ENCODE peak calls at places on chromosomes 5 and 9, in five cellular contexts. Q is stimulated activated CD4-positive, alpha-beta T cell treated with anti-CD3 and anti-CD28 coated beads, Interleukin-1b, Interleukin-23, amount 100 ng/mL, for 24 hours; U is NCI-H460; R is activated T-helper 1 cell treated with Interleukin-2 at 50 U/mL for 16 hours; N is effector memory CD4-positive, alpha-beta T cell. H is an unnamed sample.

GRCh38 chr9:6937209-6937608 is 179.4 kb downstream of the KDM4C start:
- DNase-seq in Q (no peak), U (no peak), R (no peak), N (no peak), H (no peak)

GRCh38 chr5:52743970-52744369 is 43.7 kb upstream of the ITGA1 start:
- DNase-seq in Q (no peak), U (no peak), R (no peak), N (no peak), H (no peak)

GRCh38 chr5:133130387-133131118 is 78.7 kb downstream of the HSPA4 start:
- DNase-seq in Q (no peak), U (no peak), R (no peak), N (no peak), H (no peak)

GRCh38 chr9:98991981-98992884 is 48.5 kb downstream of the COL15A1 start:
- DNase-seq in Q (no peak), U (no peak), R (no peak), N (no peak), H (no peak)

GRCh38 chr9:137982132-137982666 is 104.6 kb downstream of the CACNA1B start:
- DNase-seq in Q (no peak), U (peak), R (no peak), N (no peak), H (no peak)

GRCh38 chr5:147403659-147404640 is 105.9 kb downstream of the DPYSL3 start:
- DNase-seq in Q (no peak), U (peak), R (no peak), N (no peak), H (peak)

GRCh38 chr9:104836235-104836634 is 72.3 kb downstream of the NIPSNAP3B start:
- DNase-seq in Q (no peak), U (no peak), R (no peak), N (no peak), H (no peak)

GRCh38 chr5:173762930-173763329 is 125.2 kb upstream of the CPEB4 start:
- DNase-seq in Q (no peak), U (no peak), R (no peak), N (no peak), H (no peak)

GRCh38 chr5:149452665-149453617 is 73.8 kb upstream of the IL17B start:
- DNase-seq in Q (no peak), U (no peak), R (no peak), N (no peak), H (no peak)

GRCh38 chr5:79191457-79191856 is 44.5 kb upstream of the JMY start:
- DNase-seq in Q (no peak), U (no peak), R (no peak), N (no peak), H (no peak)

GRCh38 chr9:33162721-33163311 is 4.3 kb downstream of the B4GALT1 start:
- DNase-seq in Q (no peak), U (no peak), R (no peak), N (no peak), H (peak)

GRCh38 chr9:71911908-71912325 is 478 bp downstream of the C9orf85 start:
- DNase-seq in Q (no peak), U (no peak), R (no peak), N (no peak), H (no peak)

GRCh38 chr9:137575725-137576411 is 2.9 kb downstream of the DPH7 start:
- DNase-seq in Q (no peak), U (no peak), R (no peak), N (no peak), H (no peak)

GRCh38 chr5:14229181-14229580 is 86.0 kb downstream of the TRIO start:
- DNase-seq in Q (no peak), U (no peak), R (no peak), N (no peak), H (no peak)

GRCh38 chr9:87119328-87119881 is 172.1 kb upstream of the GAS1 start:
- DNase-seq in Q (no peak), U (no peak), R (no peak), N (no peak), H (peak)

GRCh38 chr9:137590469-137591383 is at the start of gene ZMYND19:
- DNase-seq in Q (peak), U (peak), R (peak), N (peak), H (peak)

GRCh38 chr5:152817311-152817710 is 412.2 kb upstream of the NMUR2 start:
- DNase-seq in Q (no peak), U (no peak), R (no peak), N (no peak), H (no peak)